ENCODE peak calls at places on chromosomes 11 and 22, in four cellular contexts. One of them, this sample, is unnamed.

GRCh38 chr11:3139086-3139440 is 26.0 kb downstream of the OSBPL5 start:
- DNase-seq in endodermal cell: no peak
- DNase-seq in astrocyte of the spinal cord: no peak
- DNase-seq in Calu3: no peak
- DNase-seq in this sample: no peak

GRCh38 chr11:58963551-58964075 is 24.3 kb downstream of the GLYATL1 start:
- DNase-seq in endodermal cell: peak
- DNase-seq in astrocyte of the spinal cord: peak
- DNase-seq in Calu3: peak
- DNase-seq in this sample: no peak

GRCh38 chr22:47782461-47783075 is 1020.1 kb downstream of the TBC1D22A start:
- DNase-seq in endodermal cell: peak
- DNase-seq in astrocyte of the spinal cord: no peak
- DNase-seq in Calu3: no peak
- DNase-seq in this sample: no peak

GRCh38 chr11:78802058-78802633 is 227.5 kb upstream of the NARS2 start:
- DNase-seq in endodermal cell: peak
- DNase-seq in astrocyte of the spinal cord: peak
- DNase-seq in Calu3: no peak
- DNase-seq in this sample: no peak

GRCh38 chr22:35630891-35631290 is 13.8 kb upstream of the MB start:
- DNase-seq in endodermal cell: no peak
- DNase-seq in astrocyte of the spinal cord: no peak
- DNase-seq in Calu3: no peak
- DNase-seq in this sample: no peak

GRCh38 chr11:66844496-66845142 is 1.4 kb downstream of the RCE1 start:
- DNase-seq in endodermal cell: peak
- DNase-seq in astrocyte of the spinal cord: no peak
- DNase-seq in Calu3: no peak
- DNase-seq in this sample: no peak

GRCh38 chr11:3861698-3862097 is 6.2 kb downstream of the STIM1 start:
- DNase-seq in endodermal cell: no peak
- DNase-seq in astrocyte of the spinal cord: peak
- DNase-seq in Calu3: no peak
- DNase-seq in this sample: no peak

GRCh38 chr22:49688516-49689254 is 139.0 kb downstream of the BRD1 start:
- DNase-seq in endodermal cell: peak
- DNase-seq in astrocyte of the spinal cord: no peak
- DNase-seq in Calu3: no peak
- DNase-seq in this sample: no peak

GRCh38 chr11:107679255-107680024 is 32.4 kb downstream of the SLN start:
- DNase-seq in endodermal cell: no peak
- DNase-seq in astrocyte of the spinal cord: no peak
- DNase-seq in Calu3: no peak
- DNase-seq in this sample: no peak

GRCh38 chr11:71302534-71302909 is 50.1 kb upstream of the SHANK2 start:
- DNase-seq in endodermal cell: peak
- DNase-seq in astrocyte of the spinal cord: no peak
- DNase-seq in Calu3: no peak
- DNase-seq in this sample: no peak

GRCh38 chr22:32310777-32311176 is 46.9 kb upstream of the RFPL3 start:
- DNase-seq in endodermal cell: no peak
- DNase-seq in astrocyte of the spinal cord: no peak
- DNase-seq in Calu3: no peak
- DNase-seq in this sample: no peak

GRCh38 chr22:48223488-48224190 is 1461.2 kb downstream of the TBC1D22A start:
- DNase-seq in endodermal cell: no peak
- DNase-seq in astrocyte of the spinal cord: no peak
- DNase-seq in Calu3: no peak
- DNase-seq in this sample: no peak

GRCh38 chr11:2837096-2837601 is 48.4 kb downstream of the CDKN1C start:
- DNase-seq in endodermal cell: peak
- DNase-seq in astrocyte of the spinal cord: no peak
- DNase-seq in Calu3: peak
- DNase-seq in this sample: peak

GRCh38 chr22:48053973-48054372 is 1291.5 kb downstream of the TBC1D22A start:
- DNase-seq in endodermal cell: peak
- DNase-seq in astrocyte of the spinal cord: no peak
- DNase-seq in Calu3: no peak
- DNase-seq in this sample: no peak

DNA sequence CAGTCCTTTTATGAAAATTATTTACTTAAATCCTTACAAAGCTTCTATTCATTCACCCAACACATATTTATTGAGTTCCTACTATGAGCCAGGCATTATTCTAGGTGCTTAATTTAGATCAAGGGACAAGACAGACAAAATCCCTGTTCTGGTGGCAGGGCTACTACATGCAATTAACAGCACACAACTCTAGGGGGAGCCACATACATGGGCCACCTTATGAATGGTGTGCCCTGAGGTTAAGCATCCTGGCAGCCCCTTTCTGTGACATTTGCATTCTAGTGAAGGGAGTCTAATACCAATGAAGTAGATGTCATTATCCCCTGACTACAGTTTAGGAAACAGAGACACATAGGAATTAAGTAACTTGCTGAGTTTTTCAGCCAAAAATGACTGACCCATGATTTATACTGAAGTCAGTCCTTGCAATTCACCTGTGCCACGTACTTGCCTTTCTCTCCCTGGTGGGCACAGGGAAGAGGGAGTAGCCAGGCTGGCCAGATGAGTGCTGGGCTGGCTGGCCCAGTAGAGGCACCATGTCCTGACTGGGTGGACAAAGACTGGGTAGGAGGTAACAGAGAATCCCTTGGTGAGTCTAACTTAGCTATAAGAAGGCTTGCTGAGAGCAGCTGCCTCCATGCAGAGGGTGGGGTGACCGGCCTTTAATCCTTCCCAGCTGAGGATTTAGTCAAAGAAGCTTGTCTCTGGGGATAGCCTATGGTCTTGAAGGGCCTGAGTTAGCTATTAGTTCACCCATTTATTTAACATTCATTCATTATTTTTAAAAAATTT is 52.0 kb upstream of the ELF5 start:
- DNase-seq in endodermal cell: peak
- DNase-seq in astrocyte of the spinal cord: no peak
- DNase-seq in Calu3: no peak
- DNase-seq in this sample: peak
- TF ChIP-seq CTCF in endodermal cell: peak
- TF ChIP-seq CTCF in astrocyte of the spinal cord: peak
- TF ChIP-seq CTCF in Calu3: peak
- TF ChIP-seq CTCF in this sample: peak

GRCh38 chr11:110092577-110093406 is at the start of gene ZC3H12C:
- DNase-seq in endodermal cell: peak
- DNase-seq in astrocyte of the spinal cord: peak
- DNase-seq in Calu3: peak
- DNase-seq in this sample: peak
- TF ChIP-seq CTCF in endodermal cell: peak
- TF ChIP-seq CTCF in astrocyte of the spinal cord: peak
- TF ChIP-seq CTCF in Calu3: peak
- TF ChIP-seq CTCF in this sample: no peak

GRCh38 chr22:19901577-19902244 is 39.9 kb upstream of the COMT start:
- DNase-seq in endodermal cell: peak
- DNase-seq in astrocyte of the spinal cord: no peak
- DNase-seq in Calu3: no peak
- DNase-seq in this sample: no peak

GRCh38 chr22:19896665-19897355 is 42.1 kb upstream of the GNB1L start:
- DNase-seq in endodermal cell: peak
- DNase-seq in astrocyte of the spinal cord: no peak
- DNase-seq in Calu3: no peak
- DNase-seq in this sample: no peak

GRCh38 chr22:19897726-19898515 is 43.2 kb upstream of the GNB1L start:
- DNase-seq in endodermal cell: no peak
- DNase-seq in astrocyte of the spinal cord: no peak
- DNase-seq in Calu3: no peak
- DNase-seq in this sample: no peak

GRCh38 chr22:19900707-19901436 is 40.7 kb upstream of the COMT start:
- DNase-seq in endodermal cell: no peak
- DNase-seq in astrocyte of the spinal cord: no peak
- DNase-seq in Calu3: no peak
- DNase-seq in this sample: no peak

DNA sequence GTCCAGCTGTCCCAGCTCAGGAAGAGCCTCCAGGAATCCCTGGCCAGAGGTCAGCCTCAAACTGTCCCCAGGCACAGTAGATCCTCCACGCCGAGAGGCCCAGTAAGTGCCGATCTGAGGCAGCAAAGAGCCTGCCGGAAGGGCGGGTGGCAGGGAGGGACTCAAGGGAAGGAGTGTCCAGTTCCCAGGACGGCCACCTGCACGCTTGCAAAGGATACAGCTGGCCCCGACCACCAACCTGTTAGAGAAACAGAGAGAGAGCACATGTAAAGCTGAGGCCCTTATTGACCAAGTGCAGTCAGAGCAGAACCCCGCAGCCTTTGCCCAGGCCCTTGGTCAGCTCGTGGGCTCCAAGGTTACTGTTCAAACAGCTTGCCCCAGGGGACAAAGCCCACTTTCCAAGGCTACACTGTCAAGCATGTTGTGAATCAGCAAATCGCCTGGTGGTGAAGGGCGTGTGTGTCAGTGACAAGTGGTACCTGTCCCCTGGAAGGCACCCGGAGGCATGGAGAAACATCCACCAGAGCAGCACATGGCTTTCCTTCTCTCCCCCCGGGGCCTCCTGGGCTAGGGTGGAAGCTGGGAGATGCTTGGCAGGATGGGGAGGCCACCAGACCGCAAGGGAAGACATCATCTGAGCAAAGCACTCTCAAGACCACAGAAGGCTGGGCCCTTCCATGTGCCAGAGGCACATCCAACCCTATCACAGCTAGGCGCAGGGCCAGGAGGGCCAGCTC is 42.6 kb upstream of the COMT start:
- DNase-seq in endodermal cell: no peak
- DNase-seq in astrocyte of the spinal cord: no peak
- DNase-seq in Calu3: no peak
- DNase-seq in this sample: no peak
- TF ChIP-seq CTCF in endodermal cell: no peak
- TF ChIP-seq CTCF in astrocyte of the spinal cord: no peak
- TF ChIP-seq CTCF in Calu3: no peak
- TF ChIP-seq CTCF in this sample: no peak

GRCh38 chr11:7905961-7906429 is 25.1 kb downstream of the OR10A6 start:
- DNase-seq in endodermal cell: peak
- DNase-seq in astrocyte of the spinal cord: no peak
- DNase-seq in Calu3: peak
- DNase-seq in this sample: no peak

GRCh38 chr11:7906481-7906880 is 24.6 kb downstream of the OR10A6 start:
- DNase-seq in endodermal cell: peak
- DNase-seq in astrocyte of the spinal cord: no peak
- DNase-seq in Calu3: no peak
- DNase-seq in this sample: no peak

GRCh38 chr11:7903940-7904339 is 27.1 kb downstream of the OR10A6 start:
- DNase-seq in endodermal cell: no peak
- DNase-seq in astrocyte of the spinal cord: no peak
- DNase-seq in Calu3: no peak
- DNase-seq in this sample: no peak

GRCh38 chr11:7905549-7905948 is 25.5 kb downstream of the OR10A6 start:
- DNase-seq in endodermal cell: no peak
- DNase-seq in astrocyte of the spinal cord: no peak
- DNase-seq in Calu3: no peak
- DNase-seq in this sample: no peak

DNA sequence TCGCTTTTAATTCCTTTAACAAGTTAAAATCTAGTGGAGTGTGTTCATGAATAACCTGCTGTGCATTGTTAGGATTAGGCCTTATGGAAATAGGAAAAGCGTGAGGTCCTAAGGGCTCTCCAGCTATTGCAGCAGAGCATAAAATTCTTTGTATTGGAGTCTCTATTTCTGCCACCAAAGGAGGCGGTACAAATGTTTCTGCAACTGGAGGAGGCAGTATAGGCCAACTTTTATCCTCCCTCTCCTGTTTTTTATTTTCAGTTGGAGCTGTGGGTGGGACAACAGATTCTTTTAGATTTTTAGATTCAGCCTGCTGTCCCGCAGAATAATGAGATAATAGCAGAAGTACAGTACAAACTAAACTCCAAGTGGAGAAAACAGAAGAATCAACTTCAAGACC is 26.2 kb downstream of the OR10A6 start:
- DNase-seq in endodermal cell: no peak
- DNase-seq in astrocyte of the spinal cord: peak
- DNase-seq in Calu3: no peak
- DNase-seq in this sample: no peak
- TF ChIP-seq CTCF in endodermal cell: peak
- TF ChIP-seq CTCF in astrocyte of the spinal cord: no peak
- TF ChIP-seq CTCF in Calu3: no peak
- TF ChIP-seq CTCF in this sample: no peak